ENCODE peak calls at places on chromosome 12, in six cellular contexts. One of them, this sample, is unnamed.
A peak's percentile ranks its signal among the peaks of the same experiment; 100 is the strongest.

GRCh38 chr12:127588224-127588623 is 678.7 kb upstream of the TMEM132C start:
- DNase-seq in germinal center: no peak
- DNase-seq in effector memory CD4-positive, alpha-beta T cell: no peak
- DNase-seq in DMS53: no peak
- DNase-seq in ELR: peak; percentile 88
- DNase-seq in NCI-H345: no peak
- DNase-seq in this sample: no peak

GRCh38 chr12:118312578-118312977 is 60.1 kb downstream of the TAOK3 start:
- DNase-seq in germinal center: no peak
- DNase-seq in DMS53: no peak
- DNase-seq in NCI-H345: no peak
- DNase-seq in ELR: no peak
- DNase-seq in effector memory CD4-positive, alpha-beta T cell: no peak
- DNase-seq in this sample: peak; percentile 54

GRCh38 chr12:107411792-107412535 is 273.6 kb upstream of the PWP1 start:
- DNase-seq in germinal center: no peak
- DNase-seq in effector memory CD4-positive, alpha-beta T cell: no peak
- DNase-seq in NCI-H345: no peak
- DNase-seq in ELR: peak; percentile 95
- DNase-seq in DMS53: no peak
- DNase-seq in this sample: peak; percentile 90

GRCh38 chr12:79162948-79163347 is 298.4 kb downstream of the SYT1 start:
- DNase-seq in effector memory CD4-positive, alpha-beta T cell: no peak
- DNase-seq in ELR: no peak
- DNase-seq in DMS53: no peak
- DNase-seq in germinal center: no peak
- DNase-seq in NCI-H345: no peak
- DNase-seq in this sample: no peak

GRCh38 chr12:59820594-59821011 is 224.8 kb downstream of the SLC16A7 start:
- DNase-seq in NCI-H345: no peak
- DNase-seq in DMS53: no peak
- DNase-seq in ELR: peak; percentile 13
- DNase-seq in effector memory CD4-positive, alpha-beta T cell: no peak
- DNase-seq in germinal center: no peak
- DNase-seq in this sample: no peak

GRCh38 chr12:30880813-30881212 is 45.7 kb upstream of the TSPAN11 start:
- DNase-seq in ELR: no peak
- DNase-seq in DMS53: no peak
- DNase-seq in germinal center: no peak
- DNase-seq in effector memory CD4-positive, alpha-beta T cell: no peak
- DNase-seq in NCI-H345: no peak
- DNase-seq in this sample: no peak

GRCh38 chr12:130421896-130422295 is 84.2 kb downstream of the PIWIL1 start:
- DNase-seq in effector memory CD4-positive, alpha-beta T cell: no peak
- DNase-seq in ELR: no peak
- DNase-seq in germinal center: no peak
- DNase-seq in NCI-H345: no peak
- DNase-seq in DMS53: no peak
- DNase-seq in this sample: no peak

GRCh38 chr12:64181504-64182291 is 40.4 kb downstream of the KICS2 start:
- DNase-seq in ELR: peak; percentile 99
- DNase-seq in DMS53: peak; percentile 71
- DNase-seq in effector memory CD4-positive, alpha-beta T cell: no peak
- DNase-seq in germinal center: no peak
- DNase-seq in NCI-H345: peak; percentile 30
- DNase-seq in this sample: peak; percentile 98

GRCh38 chr12:132922676-132923075 is 33.4 kb downstream of the ZNF605 start:
- DNase-seq in DMS53: no peak
- DNase-seq in effector memory CD4-positive, alpha-beta T cell: no peak
- DNase-seq in germinal center: no peak
- DNase-seq in ELR: no peak
- DNase-seq in NCI-H345: no peak
- DNase-seq in this sample: no peak